ENCODE peak calls at places on chromosome 3, in eight cellular contexts. X, N, E, C, F, L, D and V are unnamed samples.

GRCh38 chr3:141255864-141256263 is 24.2 kb downstream of the PXYLP1 start:
- DNase-seq in X (no peak), N (no peak), E (peak; percentile 71), C (no peak), F (no peak), L (no peak), D (no peak), V (no peak)

GRCh38 chr3:159607856-159608255 is 380.8 kb upstream of the IL12A start:
- DNase-seq in X (no peak), N (no peak), E (no peak), C (no peak), F (no peak), L (no peak), D (no peak), V (no peak)

GRCh38 chr3:69011331-69011730 is 2.2 kb downstream of the EOGT start:
- DNase-seq in X (no peak), N (no peak), E (no peak), C (no peak), F (no peak), L (no peak), D (no peak), V (no peak)

GRCh38 chr3:31361391-31362273 is 171.1 kb upstream of the STT3B start:
- DNase-seq in X (no peak), N (no peak), E (no peak), C (no peak), F (no peak), L (no peak), D (no peak), V (no peak)

GRCh38 chr3:11306815-11307589 is 34.8 kb downstream of the ATG7 start:
- DNase-seq in X (no peak), N (no peak), E (no peak), C (no peak), F (no peak), L (peak; percentile 82), D (no peak), V (no peak)

GRCh38 chr3:161689699-161690098 is 193.1 kb downstream of the OTOL1 start:
- DNase-seq in X (no peak), N (no peak), E (no peak), C (no peak), F (no peak), L (no peak), D (no peak), V (no peak)

GRCh38 chr3:187646906-187647660 is 23.1 kb downstream of the SST start:
- DNase-seq in X (no peak), N (no peak), E (no peak), C (no peak), F (no peak), L (no peak), D (no peak), V (no peak)

GRCh38 chr3:10772230-10773161 is 43.5 kb upstream of the SLC6A11 start:
- DNase-seq in X (no peak), N (no peak), E (no peak), C (no peak), F (no peak), L (peak; percentile 31), D (no peak), V (no peak)

GRCh38 chr3:61719278-61719977 is 158.1 kb downstream of the PTPRG start:
- DNase-seq in X (peak; percentile 28), N (no peak), E (no peak), C (no peak), F (no peak), L (no peak), D (no peak), V (no peak)

GRCh38 chr3:151962371-151962770 is 88.9 kb downstream of the SUCNR1 start:
- DNase-seq in X (no peak), N (no peak), E (no peak), C (no peak), F (no peak), L (no peak), D (no peak), V (no peak)

GRCh38 chr3:152076148-152076547 is 192.6 kb upstream of the MBNL1 start:
- DNase-seq in X (no peak), N (no peak), E (peak; percentile 5), C (no peak), F (no peak), L (no peak), D (no peak), V (no peak)

GRCh38 chr3:42035816-42036482 is 55.2 kb upstream of the TRAK1 start:
- DNase-seq in X (peak; percentile 64), N (peak; percentile 62), E (no peak), C (no peak), F (no peak), L (no peak), D (no peak), V (no peak)

GRCh38 chr3:18445421-18446066 is 20.4 kb upstream of the SATB1 start:
- DNase-seq in X (no peak), N (no peak), E (peak; percentile 95), C (peak; percentile 21), F (peak; percentile 25), L (no peak), D (peak; percentile 6), V (no peak)

GRCh38 chr3:185555101-185555501 is 2.7 kb upstream of the LIPH start:
- DNase-seq in X (no peak), N (no peak), E (no peak), C (no peak), F (no peak), L (no peak), D (no peak), V (no peak)

GRCh38 chr3:24812116-24812515 is 317.5 kb upstream of the THRB start:
- DNase-seq in X (no peak), N (no peak), E (no peak), C (no peak), F (no peak), L (no peak), D (no peak), V (no peak)

GRCh38 chr3:168933614-168934013 is 729.9 kb downstream of the MECOM start:
- DNase-seq in X (no peak), N (no peak), E (no peak), C (no peak), F (no peak), L (no peak), D (no peak), V (no peak)

GRCh38 chr3:101803152-101803782 is 24.3 kb downstream of the NXPE3 start:
- DNase-seq in X (peak; percentile 75), N (no peak), E (peak; percentile 73), C (no peak), F (peak; percentile 42), L (peak; percentile 90), D (peak; percentile 54), V (peak; percentile 51)

GRCh38 chr3:118380576-118380975 is 654.1 kb downstream of the IGSF11 start:
- DNase-seq in X (no peak), N (no peak), E (no peak), C (no peak), F (no peak), L (peak; percentile 44), D (no peak), V (no peak)

GRCh38 chr3:143895805-143896204 is 47.5 kb upstream of the SLC9A9 start:
- DNase-seq in X (no peak), N (no peak), E (no peak), C (no peak), F (no peak), L (peak; percentile 36), D (peak; percentile 11), V (no peak)

GRCh38 chr3:100708644-100708988 is 678 bp upstream of the TFG start:
- DNase-seq in X (no peak), N (no peak), E (no peak), C (no peak), F (no peak), L (no peak), D (peak; percentile 3), V (no peak)

GRCh38 chr3:14128724-14129123 is 3.9 kb downstream of the TMEM43 start:
- DNase-seq in X (no peak), N (no peak), E (no peak), C (no peak), F (no peak), L (no peak), D (no peak), V (no peak)
- H3K36me3 ChIP-seq in X (peaks cover 40% of the 10 kb centered on the region), N (peaks cover 62% of the 10 kb centered on the region), E (peaks cover 24% of the 10 kb centered on the region), C (no peaks in the 10 kb centered on the region), F (peaks cover 61% of the 10 kb centered on the region), L (peaks cover 33% of the 10 kb centered on the region), D (peaks cover 21% of the 10 kb centered on the region), V (peaks cover 33% of the 10 kb centered on the region)

DNA sequence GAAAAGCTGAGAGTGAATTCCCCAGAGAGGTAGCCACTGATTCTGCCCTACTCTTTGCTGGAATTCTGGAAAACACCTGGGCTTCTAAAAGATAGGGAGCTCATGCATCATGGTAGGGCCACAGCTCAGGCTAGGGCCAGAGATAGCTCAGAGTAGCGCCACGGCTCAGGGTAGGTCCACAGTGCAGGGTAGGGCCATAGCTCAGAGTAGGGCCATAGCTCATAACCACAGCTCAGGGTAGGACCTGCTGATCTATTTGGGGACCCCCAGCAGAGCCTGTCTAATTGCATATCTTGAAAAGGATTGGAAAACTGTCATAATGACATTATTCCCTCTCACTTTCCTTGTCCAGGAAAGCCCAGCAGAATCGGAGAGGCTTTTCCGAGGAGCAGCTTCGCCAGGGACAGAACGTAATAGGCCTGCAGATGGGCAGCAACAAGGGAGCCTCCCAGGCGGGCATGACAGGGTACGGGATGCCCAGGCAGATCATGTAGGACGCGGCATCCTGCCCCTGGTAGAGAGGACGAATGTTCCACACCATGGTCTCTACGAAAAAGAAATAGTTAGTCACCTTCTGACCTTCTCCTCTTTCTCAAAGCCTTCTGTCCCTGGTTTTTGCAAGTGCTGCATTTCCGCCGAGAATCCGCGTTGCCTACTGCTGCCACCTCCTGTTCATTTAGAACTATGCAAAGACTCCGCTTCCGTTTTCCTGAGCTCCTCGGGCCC is 14.5 kb downstream of the TAGLN3 start:
- DNase-seq in X (peak; percentile 69), N (peak; percentile 57), E (peak; percentile 53), C (peak; percentile 57), F (peak; percentile 67), L (peak; percentile 85), D (peak; percentile 17), V (peak; percentile 56)
- H3K36me3 ChIP-seq in X (no peaks in the 10 kb centered on the region), N (no peaks in the 10 kb centered on the region), E (no peaks in the 10 kb centered on the region), C (no peaks in the 10 kb centered on the region), F (no peaks in the 10 kb centered on the region), L (no peaks in the 10 kb centered on the region), D (no peaks in the 10 kb centered on the region), V (no peaks in the 10 kb centered on the region)

GRCh38 chr3:197953881-197954280 is 3.9 kb downstream of the RPL35A start:
- DNase-seq in X (peak; percentile 74), N (no peak), E (no peak), C (no peak), F (no peak), L (no peak), D (no peak), V (no peak)
- H3K36me3 ChIP-seq in X (peaks cover 43% of the 10 kb centered on the region), N (peaks cover 59% of the 10 kb centered on the region), E (peaks cover 40% of the 10 kb centered on the region), C (no peaks in the 10 kb centered on the region), F (peaks cover 60% of the 10 kb centered on the region), L (peaks cover 46% of the 10 kb centered on the region), D (peaks cover 23% of the 10 kb centered on the region), V (peaks cover 20% of the 10 kb centered on the region)

GRCh38 chr3:45959201-45959600 is 15.9 kb downstream of the CXCR6 start:
- DNase-seq in X (no peak), N (no peak), E (no peak), C (no peak), F (no peak), L (no peak), D (no peak), V (no peak)
- H3K36me3 ChIP-seq in X (peaks cover 90% of the 10 kb centered on the region), N (peaks cover 100% of the 10 kb centered on the region), E (peaks cover 51% of the 10 kb centered on the region), C (no peaks in the 10 kb centered on the region), F (peaks cover 100% of the 10 kb centered on the region), L (no peaks in the 10 kb centered on the region), D (peaks cover 21% of the 10 kb centered on the region), V (peaks cover 62% of the 10 kb centered on the region)